ENCODE peak calls at places on chromosomes 13 and 19, in four cellular contexts. P is suprapubic skin; O is brain microvascular endothelial cell; D is CD8-positive, alpha-beta T cell. Q is an unnamed sample.

GRCh38 chr13:20616059-20616797 is 49.3 kb downstream of the IFT88 start:
- DNase-seq in P (no peak), O (peak), D (no peak), Q (no peak)

GRCh38 chr19:18697680-18698079 is 14.2 kb downstream of the CRTC1 start:
- DNase-seq in P (no peak), O (no peak), D (no peak), Q (no peak)

GRCh38 chr19:6058411-6059201 is 51.7 kb downstream of the RFX2 start:
- DNase-seq in P (peak), O (no peak), D (no peak), Q (no peak)

GRCh38 chr19:2723747-2724146 is 2.6 kb upstream of the DIRAS1 start:
- DNase-seq in P (no peak), O (no peak), D (no peak), Q (no peak)

GRCh38 chr13:111344471-111345191 is 24.2 kb downstream of the TEX29 start:
- DNase-seq in P (no peak), O (peak), D (no peak), Q (no peak)

GRCh38 chr13:30832845-30833332 is 73.2 kb upstream of the MEDAG start:
- DNase-seq in P (peak), O (peak), D (peak), Q (no peak)

GRCh38 chr13:42396901-42397670 is 125.1 kb downstream of the AKAP11 start:
- DNase-seq in P (no peak), O (no peak), D (no peak), Q (no peak)

GRCh38 chr19:2578391-2578826 is 102.5 kb downstream of the GADD45B start:
- DNase-seq in P (no peak), O (peak), D (no peak), Q (no peak)

GRCh38 chr19:18046066-18046718 is 38.2 kb downstream of the ARRDC2 start:
- DNase-seq in P (no peak), O (peak), D (no peak), Q (no peak)

GRCh38 chr13:79171131-79172061 is 234.7 kb downstream of the RBM26 start:
- DNase-seq in P (no peak), O (no peak), D (no peak), Q (no peak)

GRCh38 chr19:35513975-35514809 is 743 bp upstream of the DMKN start:
- DNase-seq in P (no peak), O (no peak), D (no peak), Q (no peak)

GRCh38 chr13:32040052-32040642 is 8.6 kb downstream of the FRY start:
- DNase-seq in P (no peak), O (no peak), D (no peak), Q (no peak)

GRCh38 chr13:95404141-95404882 is 103.1 kb upstream of the ABCC4 start:
- DNase-seq in P (peak), O (peak), D (peak), Q (peak)

GRCh38 chr13:76293751-76294150 is 592.5 kb downstream of the KCTD12 start:
- DNase-seq in P (no peak), O (peak), D (no peak), Q (no peak)

GRCh38 chr19:14480695-14481069 is 5.5 kb upstream of the PTGER1 start:
- DNase-seq in P (no peak), O (peak), D (no peak), Q (no peak)

GRCh38 chr19:13154911-13155471 is 4.8 kb downstream of the IER2 start:
- DNase-seq in P (peak), O (peak), D (peak), Q (no peak)

GRCh38 chr19:16197188-16197621 is 506 bp upstream of the AP1M1 start:
- DNase-seq in P (no peak), O (peak), D (no peak), Q (no peak)

GRCh38 chr19:5038631-5039271 is 69.8 kb downstream of the KDM4B start:
- DNase-seq in P (no peak), O (no peak), D (no peak), Q (no peak)

DNA sequence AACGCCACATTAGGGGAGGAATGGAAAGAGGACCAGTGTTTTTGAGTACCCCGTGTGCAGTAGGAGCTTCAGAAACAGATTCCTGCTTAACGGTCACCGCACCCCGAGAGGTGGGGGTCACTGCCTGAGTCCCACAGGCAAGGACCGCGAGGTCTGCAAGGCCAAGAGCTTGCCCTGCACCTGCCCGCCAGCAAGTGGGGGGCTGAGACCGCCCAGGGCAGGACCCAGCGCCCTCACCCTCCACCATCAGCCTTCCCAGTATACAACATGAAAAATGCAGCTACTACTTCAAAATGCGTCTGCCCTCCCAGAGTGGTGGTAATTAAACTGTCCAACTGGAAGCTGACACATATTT is 44.9 kb downstream of the COL4A1 start:
- DNase-seq in P (no peak), O (no peak), D (no peak), Q (no peak)
- H3K27ac ChIP-seq in P (no peak), O (peak), D (no peak), Q (peak)

GRCh38 chr19:55651236-55651635 is 3.2 kb downstream of the CCDC106 start:
- DNase-seq in P (peak), O (no peak), D (no peak), Q (no peak)

GRCh38 chr19:55653651-55654322 is 1.0 kb upstream of the U2AF2 start:
- DNase-seq in P (peak), O (peak), D (peak), Q (peak)

GRCh38 chr19:55654323-55654832 is 457 bp upstream of the U2AF2 start:
- DNase-seq in P (peak), O (peak), D (peak), Q (peak)

GRCh38 chr19:55650602-55651230 is 2.7 kb downstream of the CCDC106 start:
- DNase-seq in P (peak), O (no peak), D (no peak), Q (no peak)

DNA sequence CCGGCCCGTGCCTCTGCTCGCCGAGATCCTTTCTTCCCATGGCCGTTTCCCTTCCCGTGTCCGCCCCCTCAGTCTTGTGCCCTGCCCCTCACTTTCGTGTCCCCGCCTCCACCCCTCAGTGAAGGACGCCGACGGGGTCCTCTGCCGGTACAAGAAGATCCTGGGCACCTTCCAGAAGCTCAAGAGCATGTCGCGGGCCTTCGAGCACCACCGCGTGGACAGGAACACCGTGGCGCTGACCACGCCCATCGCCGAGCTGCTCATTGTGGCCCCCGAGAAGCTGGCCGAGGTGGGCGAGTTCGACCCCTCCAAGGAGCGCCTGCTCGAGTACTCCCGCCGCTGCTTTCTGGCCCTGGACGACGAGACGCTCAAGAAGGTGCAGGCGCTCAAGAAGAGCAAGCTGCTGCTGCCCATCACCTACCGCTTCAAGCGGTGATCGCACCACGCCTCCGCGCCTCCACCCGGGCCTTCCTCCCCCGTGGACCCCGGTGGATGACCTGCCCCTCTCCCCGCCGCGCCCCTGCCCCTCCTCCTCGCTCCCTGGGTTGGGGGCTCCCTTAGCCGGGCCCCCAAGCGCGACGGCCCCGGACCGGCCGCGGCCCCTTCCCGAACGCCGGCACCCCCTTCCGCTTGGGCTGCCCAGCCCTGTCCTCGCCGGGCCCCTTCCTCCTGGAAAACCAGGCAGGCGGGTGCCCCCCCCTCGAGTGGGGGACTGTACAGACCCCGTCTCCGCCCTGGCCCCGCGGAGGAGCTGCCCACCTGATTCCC is 2.3 kb upstream of the U2AF2 start:
- DNase-seq in P (peak), O (no peak), D (no peak), Q (no peak)
- H3K4me3 ChIP-seq in P (no peak), O (no peak), D (no peak), Q (no peak)

DNA sequence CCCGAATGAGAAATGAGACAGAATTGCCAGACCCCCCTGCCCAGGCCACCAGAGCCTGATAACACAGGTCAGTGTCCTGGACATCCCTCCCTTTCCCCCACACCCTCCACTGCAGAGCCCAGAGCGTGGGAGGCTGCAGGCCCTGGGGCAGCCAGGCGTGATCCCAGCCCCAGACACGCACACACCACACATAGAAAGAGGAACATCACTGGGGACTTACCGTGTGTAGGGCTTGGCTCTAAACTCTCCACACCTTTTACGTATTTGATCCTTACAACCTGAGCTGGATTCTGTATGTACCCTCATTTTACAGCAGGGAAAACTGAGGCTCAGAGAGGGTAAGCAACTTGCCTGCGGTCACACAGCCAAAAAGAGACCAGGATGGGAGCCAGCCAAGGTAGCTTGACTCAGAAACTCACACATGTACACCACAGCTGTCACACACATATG is 334 bp upstream of the ANGPTL6 start:
- DNase-seq in P (no peak), O (no peak), D (no peak), Q (no peak)
- H3K27ac ChIP-seq in P (no peak), O (no peak), D (peak), Q (no peak)

GRCh38 chr19:54572696-54573311 is 786 bp upstream of the LILRA2 start:
- DNase-seq in P (no peak), O (no peak), D (no peak), Q (no peak)
- H3K4me3 ChIP-seq in P (no peak), O (no peak), D (no peak), Q (peak)

GRCh38 chr13:24223341-24224231 is 63.1 kb downstream of the SPATA13 start:
- DNase-seq in P (no peak), O (no peak), D (no peak), Q (no peak)
- H3K27ac ChIP-seq in P (no peak), O (no peak), D (peak), Q (no peak)

DNA sequence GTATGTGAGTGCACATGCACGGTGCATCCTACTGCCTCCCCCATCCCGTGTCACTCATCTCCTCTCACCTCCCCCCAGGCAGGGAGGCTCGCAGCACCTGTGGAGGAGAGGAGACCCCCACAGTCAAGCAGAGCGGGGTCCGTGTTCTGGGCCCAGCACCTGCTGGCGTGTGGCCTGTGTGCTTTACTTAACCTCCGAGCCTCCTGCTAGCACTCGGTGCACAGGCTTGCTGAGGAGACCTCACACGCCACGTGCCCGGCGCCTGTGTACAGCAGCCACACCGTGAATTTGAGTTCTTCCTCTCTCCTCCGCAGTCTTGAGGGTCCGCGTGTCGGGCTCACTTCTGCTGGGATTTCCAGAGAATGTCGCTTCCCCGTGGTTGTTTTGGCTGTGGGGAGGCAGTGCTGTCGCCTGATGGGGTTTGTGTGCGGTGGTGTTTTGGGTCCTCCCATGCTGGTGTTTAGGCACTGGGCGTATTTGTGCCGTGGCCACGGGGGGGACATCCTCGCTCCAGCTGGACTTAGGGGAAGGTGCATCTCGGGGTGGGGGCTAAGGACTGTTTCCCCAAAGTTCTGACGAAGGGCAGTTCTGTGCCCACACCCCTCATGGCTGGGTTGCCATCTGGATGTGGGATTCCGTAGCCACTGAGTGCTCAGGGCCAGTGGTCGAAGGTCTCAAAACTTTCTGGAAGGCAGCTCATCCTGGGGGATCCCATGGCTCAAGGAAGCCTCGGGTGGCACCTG is 34.8 kb upstream of the TMEM255B start:
- DNase-seq in P (peak), O (no peak), D (no peak), Q (no peak)
- H3K4me3 ChIP-seq in P (peak), O (no peak), D (peak), Q (peak)

GRCh38 chr13:98521876-98522275 is 55.0 kb downstream of the STK24 start:
- DNase-seq in P (peak), O (no peak), D (no peak), Q (no peak)
- H3K27ac ChIP-seq in P (peak), O (no peak), D (no peak), Q (no peak)